ENCODE peak calls at places on chromosome 15, in eight cellular contexts. P, A, W, B, Y, S, Q and N are unnamed samples.

GRCh38 chr15:85689729-85690128 is 105.0 kb downstream of the KLHL25 start:
- DNase-seq in Y (no peak), W (peak; percentile 69), A (peak; percentile 85), Q (peak; percentile 64), P (peak; percentile 47), S (peak; percentile 60), B (peak; percentile 58), N (no peak)

GRCh38 chr15:83170474-83171165 is 37.0 kb downstream of the HDGFL3 start:
- DNase-seq in S (no peak), A (peak; percentile 33), Q (no peak), Y (no peak), P (no peak), B (no peak), W (no peak), N (no peak)

GRCh38 chr15:79505956-79506355 is 73.8 kb downstream of the MINAR1 start:
- DNase-seq in S (no peak), B (no peak), A (no peak), Q (no peak), Y (no peak), P (no peak), W (no peak), N (no peak)

GRCh38 chr15:70486451-70487379 is 276.6 kb downstream of the UACA start:
- DNase-seq in B (peak; percentile 89), Q (peak; percentile 62), P (peak; percentile 52), S (no peak), W (peak; percentile 88), Y (no peak), A (peak; percentile 95), N (no peak)

GRCh38 chr15:33742286-33742685 is 226.0 kb upstream of the CHRM5 start:
- DNase-seq in B (no peak), Y (no peak), W (no peak), P (no peak), S (no peak), A (no peak), Q (no peak), N (no peak)

GRCh38 chr15:96468036-96468435 is 137.5 kb downstream of the NR2F2 start:
- DNase-seq in S (no peak), Y (no peak), P (no peak), W (no peak), B (no peak), Q (no peak), A (no peak), N (no peak)

GRCh38 chr15:62569460-62570404 is 404.6 kb upstream of the C2CD4B start:
- DNase-seq in S (peak; percentile 94), W (no peak), P (no peak), A (peak; percentile 64), Y (no peak), Q (no peak), B (peak; percentile 84), N (peak; percentile 94)

GRCh38 chr15:80596521-80596976 is 98.6 kb upstream of the ABHD17C start:
- DNase-seq in S (peak; percentile 21), W (no peak), P (no peak), B (no peak), Y (no peak), Q (no peak), A (no peak), N (peak; percentile 80)

GRCh38 chr15:77059761-77060345 is 11.1 kb downstream of the TSPAN3 start:
- DNase-seq in Q (no peak), B (no peak), W (no peak), Y (no peak), P (no peak), A (peak; percentile 47), S (no peak), N (no peak)

GRCh38 chr15:59366368-59367021 is 6.2 kb downstream of the MYO1E start:
- DNase-seq in W (no peak), B (no peak), Y (no peak), Q (no peak), S (peak; percentile 54), P (no peak), A (peak; percentile 52), N (no peak)

GRCh38 chr15:76060098-76060989 is 559 bp downstream of the TMEM266 start:
- DNase-seq in P (no peak), S (no peak), W (peak; percentile 54), Y (no peak), B (no peak), A (no peak), Q (no peak), N (no peak)

GRCh38 chr15:55742927-55743614 is at the start of gene PRTG:
- DNase-seq in W (no peak), B (peak; percentile 72), A (peak; percentile 64), P (no peak), Q (no peak), S (peak; percentile 38), Y (peak; percentile 25), N (peak; percentile 75)

GRCh38 chr15:70967646-70968045 is 75.0 kb downstream of the LRRC49 start:
- DNase-seq in S (no peak), P (no peak), A (no peak), Y (no peak), W (no peak), Q (no peak), B (no peak), N (no peak)